ENCODE peak calls at places on chromosomes 13 and 19, in five cellular contexts. One of them, this sample, is unnamed.

GRCh38 chr13:21639604-21640003 is 31.3 kb upstream of the FGF9 start:
- DNase-seq in Daoy: no peak
- DNase-seq in sciatic nerve: no peak
- DNase-seq in AG08396: no peak
- DNase-seq in cerebellar cortex: no peak
- DNase-seq in this sample: no peak

GRCh38 chr13:36432106-36432544 is at the start of gene CCNA1:
- DNase-seq in Daoy: peak; percentile 76
- DNase-seq in sciatic nerve: peak; percentile 60
- DNase-seq in AG08396: peak; percentile 43
- DNase-seq in cerebellar cortex: peak; percentile 12
- DNase-seq in this sample: peak; percentile 69

GRCh38 chr13:110126391-110126961 is 180.5 kb downstream of the COL4A1 start:
- DNase-seq in Daoy: peak; percentile 79
- DNase-seq in sciatic nerve: no peak
- DNase-seq in AG08396: peak; percentile 81
- DNase-seq in cerebellar cortex: no peak
- DNase-seq in this sample: peak; percentile 97

GRCh38 chr19:11451942-11452813 is 16.7 kb downstream of the PRKCSH start:
- DNase-seq in Daoy: no peak
- DNase-seq in sciatic nerve: no peak
- DNase-seq in AG08396: peak; percentile 6
- DNase-seq in cerebellar cortex: no peak
- DNase-seq in this sample: no peak

GRCh38 chr19:22503524-22503923 is 81.4 kb upstream of the ZNF98 start:
- DNase-seq in Daoy: no peak
- DNase-seq in sciatic nerve: no peak
- DNase-seq in AG08396: no peak
- DNase-seq in cerebellar cortex: no peak
- DNase-seq in this sample: no peak

GRCh38 chr19:40219721-40220276 is 1.6 kb upstream of the TTC9B start:
- DNase-seq in Daoy: peak; percentile 88
- DNase-seq in sciatic nerve: no peak
- DNase-seq in AG08396: peak; percentile 76
- DNase-seq in cerebellar cortex: no peak
- DNase-seq in this sample: peak; percentile 61

GRCh38 chr13:32200741-32201140 is 114.4 kb downstream of the ZAR1L start:
- DNase-seq in Daoy: no peak
- DNase-seq in sciatic nerve: no peak
- DNase-seq in AG08396: peak; percentile 12
- DNase-seq in cerebellar cortex: no peak
- DNase-seq in this sample: no peak

GRCh38 chr19:3146677-3147100 is 10.9 kb downstream of the GNA15 start:
- DNase-seq in Daoy: peak; percentile 41
- DNase-seq in sciatic nerve: no peak
- DNase-seq in AG08396: no peak
- DNase-seq in cerebellar cortex: no peak
- DNase-seq in this sample: no peak

GRCh38 chr13:111228262-111229144 is 91.9 kb upstream of the TEX29 start:
- DNase-seq in Daoy: peak; percentile 78
- DNase-seq in sciatic nerve: no peak
- DNase-seq in AG08396: no peak
- DNase-seq in cerebellar cortex: peak; percentile 57
- DNase-seq in this sample: peak; percentile 88

GRCh38 chr13:37090912-37091311 is 14.6 kb downstream of the CSNK1A1L start:
- DNase-seq in Daoy: no peak
- DNase-seq in sciatic nerve: no peak
- DNase-seq in AG08396: no peak
- DNase-seq in cerebellar cortex: no peak
- DNase-seq in this sample: no peak

This sample was measured in astrocyte of the hippocampus.